ENCODE peak calls at places on chromosomes 13 and 19, in four cellular contexts. Q, O, L and V are unnamed samples.

GRCh38 chr19:18861917-18862316 is 30.2 kb downstream of the UPF1 start:
- DNase-seq in L (peak; percentile 54), O (no peak), Q (no peak), V (no peak)

GRCh38 chr19:35459414-35460082 is 11.5 kb downstream of the FFAR2 start:
- DNase-seq in L (peak; percentile 80), O (peak; percentile 48), Q (peak; percentile 87), V (no peak)

GRCh38 chr13:60647547-60647946 is 250.5 kb downstream of the TDRD3 start:
- DNase-seq in L (no peak), O (no peak), Q (no peak), V (no peak)

GRCh38 chr19:39843919-39844793 is 2.0 kb downstream of the FBL start:
- DNase-seq in O (no peak), L (no peak), Q (peak; percentile 70), V (peak; percentile 64)

GRCh38 chr19:31256601-31256990 is 92.6 kb downstream of the TSHZ3 start:
- DNase-seq in Q (no peak), L (no peak), O (no peak), V (no peak)

GRCh38 chr13:40550130-40550529 is 116.3 kb downstream of the FOXO1 start:
- DNase-seq in O (no peak), Q (no peak), L (no peak), V (peak; percentile 53)

GRCh38 chr13:40476175-40476958 is 190.1 kb downstream of the FOXO1 start:
- DNase-seq in L (no peak), O (no peak), Q (peak; percentile 88), V (peak; percentile 50)

GRCh38 chr19:13849991-13850909 is 26.7 kb upstream of the NANOS3 start:
- DNase-seq in L (peak; percentile 92), O (peak; percentile 92), Q (peak; percentile 90), V (peak; percentile 74)

GRCh38 chr19:28498404-28498976 is 714.5 kb downstream of the UQCRFS1 start:
- DNase-seq in O (no peak), L (no peak), Q (no peak), V (no peak)

GRCh38 chr13:33260168-33261098 is 25.1 kb downstream of the STARD13 start:
- DNase-seq in O (no peak), L (no peak), Q (peak; percentile 66), V (peak; percentile 65)

GRCh38 chr13:23175920-23176319 is 4.9 kb upstream of the SGCG start:
- DNase-seq in Q (peak; percentile 5), O (no peak), L (no peak), V (no peak)

GRCh38 chr13:40269086-40269485 is 397.4 kb downstream of the FOXO1 start:
- DNase-seq in O (peak; percentile 56), L (no peak), Q (peak; percentile 46), V (no peak)

GRCh38 chr13:70098669-70099068 is 9.0 kb upstream of the ATXN8OS start:
- DNase-seq in L (no peak), O (no peak), Q (no peak), V (peak; percentile 8)
- TF ChIP-seq CTCF in L (no peak), O (no peak), Q (peak; percentile 13), V (peak; percentile 47)

DNA sequence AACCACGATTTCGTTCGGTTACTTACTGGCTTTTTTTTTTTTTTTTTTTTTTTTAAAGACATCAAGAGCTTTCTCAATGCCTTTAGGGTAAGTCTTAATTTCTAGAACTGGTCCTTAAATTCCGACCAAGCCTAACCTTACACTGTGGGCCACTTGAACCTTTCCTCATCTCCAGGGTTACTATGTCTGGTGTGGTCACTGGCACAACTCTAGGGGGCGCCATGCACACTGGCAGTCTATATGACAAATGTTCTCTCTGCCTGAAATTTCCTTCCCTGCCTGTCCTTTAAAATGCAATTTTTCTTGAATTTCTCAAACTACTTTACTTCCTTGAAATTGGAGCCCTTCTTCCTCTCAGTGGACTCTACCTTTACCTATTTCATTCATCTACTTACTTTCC is 227.4 kb downstream of the KLF5 start:
- DNase-seq in Q (no peak), O (no peak), L (no peak), V (no peak)
- TF ChIP-seq CTCF in Q (no peak), O (no peak), L (no peak), V (no peak)

GRCh38 chr13:43374621-43375020 is 351.2 kb downstream of the DNAJC15 start:
- DNase-seq in L (no peak), Q (peak; percentile 63), O (no peak), V (no peak)
- TF ChIP-seq CTCF in L (no peak), Q (no peak), O (no peak), V (no peak)

DNA sequence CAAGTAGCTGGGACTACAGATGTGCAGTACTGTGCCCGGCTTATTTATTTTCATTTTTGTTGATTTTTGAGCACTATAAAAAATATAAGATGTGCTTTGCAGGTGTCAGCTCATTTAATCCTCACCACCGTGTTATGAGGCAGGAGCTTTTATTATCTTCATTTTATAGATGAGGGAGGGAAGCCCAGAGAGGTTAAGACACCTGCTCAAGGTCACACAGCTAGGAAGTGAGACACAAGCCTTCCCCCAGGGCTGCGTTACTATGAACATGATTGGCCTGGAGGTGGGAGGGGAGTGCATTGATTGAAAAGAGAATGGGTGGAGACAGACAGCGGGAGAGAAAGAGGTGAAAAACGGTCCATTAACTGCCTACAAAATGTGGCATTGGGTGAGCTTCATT is 7.2 kb downstream of the ANKRD24 start:
- DNase-seq in O (no peak), L (no peak), Q (no peak), V (no peak)
- TF ChIP-seq CTCF in O (no peak), L (no peak), Q (no peak), V (no peak)

DNA sequence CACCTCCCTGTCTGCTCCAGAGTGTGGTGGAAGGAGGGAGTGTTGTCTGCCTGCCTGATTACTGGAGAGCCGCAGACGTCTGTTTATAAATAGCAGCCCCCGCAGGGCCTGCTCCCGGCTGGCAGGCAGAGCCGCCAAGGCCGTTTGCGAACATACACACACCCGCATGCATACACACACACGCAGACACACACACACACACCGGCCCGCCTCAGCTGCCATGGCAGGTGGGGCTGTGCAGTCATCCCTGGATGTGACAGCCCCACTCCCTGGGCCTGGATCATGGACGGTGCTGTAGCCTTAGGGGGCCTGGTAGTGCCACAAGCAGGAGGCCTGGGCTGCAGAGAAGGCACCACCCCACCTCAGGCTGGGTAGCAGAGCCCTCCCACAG is 20.4 kb downstream of the EVI5L start:
- DNase-seq in L (no peak), O (no peak), Q (no peak), V (no peak)
- TF ChIP-seq CTCF in L (no peak), O (no peak), Q (no peak), V (no peak)

GRCh38 chr19:41533691-41534090 is 42.3 kb upstream of the CEACAM21 start:
- DNase-seq in O (no peak), Q (no peak), L (no peak), V (no peak)

GRCh38 chr19:41531438-41532311 is 44.3 kb upstream of the CEACAM21 start:
- DNase-seq in L (peak; percentile 91), O (peak; percentile 57), Q (peak; percentile 94), V (peak; percentile 86)

GRCh38 chr19:41532526-41532925 is 43.4 kb upstream of the CEACAM21 start:
- DNase-seq in O (no peak), Q (no peak), L (no peak), V (no peak)

GRCh38 chr19:41537789-41538188 is 38.2 kb upstream of the CEACAM21 start:
- DNase-seq in L (no peak), O (no peak), Q (peak; percentile 51), V (peak; percentile 49)

GRCh38 chr19:41535029-41535622 is 40.8 kb upstream of the CEACAM21 start:
- DNase-seq in Q (no peak), O (no peak), L (no peak), V (no peak)
- TF ChIP-seq CTCF in Q (no peak), O (no peak), L (no peak), V (no peak)

GRCh38 chr19:55636723-55637122 is 4.1 kb upstream of the ZNF580 start:
- DNase-seq in Q (no peak), L (no peak), O (no peak), V (no peak)

GRCh38 chr19:55635334-55635717 is 5.5 kb upstream of the ZNF580 start:
- DNase-seq in L (no peak), Q (no peak), O (no peak), V (no peak)

GRCh38 chr19:55635856-55636440 is 4.9 kb upstream of the ZNF580 start:
- DNase-seq in L (no peak), Q (no peak), O (no peak), V (no peak)

GRCh38 chr19:55633866-55634265 is 6.9 kb upstream of the ZNF580 start:
- DNase-seq in O (no peak), L (no peak), Q (no peak), V (no peak)

DNA sequence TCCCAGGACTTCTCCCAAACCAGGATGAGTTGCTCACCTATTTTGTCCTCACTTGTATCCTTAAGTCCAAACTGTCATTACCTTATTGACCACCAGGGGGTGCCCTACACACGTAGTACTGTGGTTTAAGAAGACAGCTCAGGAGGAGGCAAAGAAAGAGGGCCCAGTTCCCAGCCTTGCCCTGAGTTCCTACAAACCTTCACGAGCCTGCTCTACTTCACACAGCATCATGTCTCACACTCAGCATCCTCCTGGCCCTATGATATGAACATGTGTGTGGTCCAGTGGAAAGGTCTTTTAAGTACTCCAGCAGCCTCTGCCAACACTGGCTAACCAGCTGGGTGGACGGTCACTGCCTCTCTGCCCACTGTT is 8.1 kb upstream of the ZNF784 start:
- DNase-seq in L (no peak), O (peak; percentile 69), Q (peak; percentile 98), V (peak; percentile 96)
- TF ChIP-seq CTCF in L (peak; percentile 83), O (peak; percentile 87), Q (peak; percentile 81), V (peak; percentile 66)

DNA sequence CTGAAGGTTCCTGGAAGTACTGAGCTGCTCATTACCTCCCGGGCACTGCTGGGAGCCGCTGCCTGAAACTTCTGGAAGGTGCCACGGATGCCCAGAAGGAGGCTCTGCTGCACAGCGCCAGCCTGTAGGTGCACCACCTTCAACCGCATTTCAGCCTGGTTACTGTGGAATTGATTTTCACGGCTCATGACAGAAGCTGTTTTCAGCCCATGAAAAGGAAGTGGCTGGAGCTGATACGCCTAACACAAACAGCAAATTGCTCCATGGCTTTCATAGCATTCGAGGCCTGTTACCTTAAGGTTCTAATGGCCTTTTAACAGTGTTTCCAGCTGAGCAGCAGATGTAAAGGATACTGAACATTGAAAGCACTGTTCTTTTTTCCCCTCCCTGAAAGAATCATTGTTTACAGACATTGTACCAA is 22.0 kb downstream of the GPC6 start:
- DNase-seq in L (no peak), O (no peak), Q (peak; percentile 76), V (peak; percentile 53)
- TF ChIP-seq CTCF in L (no peak), O (no peak), Q (peak; percentile 5), V (peak; percentile 24)

DNA sequence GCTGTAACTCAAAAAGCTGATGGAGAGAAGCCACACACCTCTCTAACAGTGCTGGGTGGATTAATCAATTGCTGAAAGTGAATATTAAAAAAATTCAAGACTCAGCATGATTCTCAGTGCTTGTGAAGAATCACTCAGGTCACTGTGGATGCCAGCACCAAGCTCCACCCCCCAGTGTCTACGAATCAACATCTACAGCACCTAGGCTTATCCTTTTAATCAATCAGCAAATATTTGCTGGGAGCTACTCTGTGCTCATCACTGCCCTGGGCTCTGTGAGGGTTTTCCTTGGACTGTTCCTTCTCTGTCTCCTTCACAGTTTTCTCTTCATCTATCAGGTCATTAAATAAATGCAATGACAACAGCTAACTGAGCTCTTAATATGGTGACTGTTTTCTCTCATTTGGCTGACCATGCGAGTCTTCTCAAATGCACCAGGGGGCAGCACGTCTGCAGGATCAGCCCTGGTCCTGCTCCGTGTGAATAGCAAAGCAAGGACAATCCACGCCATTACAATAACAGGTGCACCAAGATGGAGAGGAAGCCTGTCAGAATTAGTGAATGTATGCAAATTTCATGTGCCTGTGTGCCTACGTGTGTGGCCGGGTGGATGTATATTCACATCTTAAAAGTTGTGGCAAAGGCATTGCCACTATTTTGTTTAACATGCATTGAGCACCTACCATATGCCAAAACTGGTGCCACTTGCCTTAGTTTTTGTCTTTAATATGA is 14.6 kb upstream of the C13orf42 start:
- DNase-seq in Q (peak; percentile 70), L (no peak), O (peak; percentile 25), V (peak; percentile 70)
- TF ChIP-seq CTCF in Q (peak; percentile 85), L (peak; percentile 83), O (peak; percentile 58), V (peak; percentile 76)